ENCODE peak calls at places on chromosomes 16 and 17, in five cellular contexts. N, V, B, I and M are unnamed samples.

GRCh38 chr17:21295036-21295952 is 10.8 kb downstream of the MAP2K3 start:
- DNase-seq in N (no peak), V (peak; percentile 41), B (no peak), I (no peak), M (no peak)

GRCh38 chr17:49459401-49459984 is 35.6 kb upstream of the NGFR start:
- DNase-seq in N (no peak), V (no peak), B (no peak), I (no peak), M (no peak)

GRCh38 chr17:8140058-8140412 is 12.2 kb downstream of the PER1 start:
- DNase-seq in N (no peak), V (no peak), B (peak; percentile 6), I (no peak), M (no peak)

GRCh38 chr17:45414997-45415881 is 17.4 kb downstream of the ARHGAP27 start:
- DNase-seq in N (no peak), V (no peak), B (no peak), I (no peak), M (no peak)

GRCh38 chr16:57565461-57565860 is 23.0 kb downstream of the ADGRG5 start:
- DNase-seq in N (no peak), V (no peak), B (no peak), I (no peak), M (no peak)

GRCh38 chr17:43694081-43694870 is 32.6 kb upstream of the MEOX1 start:
- DNase-seq in N (peak; percentile 80), V (peak; percentile 77), B (peak; percentile 69), I (peak; percentile 68), M (peak; percentile 92)

GRCh38 chr16:4273858-4274291 is 1.1 kb upstream of the TFAP4 start:
- DNase-seq in N (peak; percentile 61), V (peak; percentile 25), B (peak; percentile 28), I (peak; percentile 48), M (peak; percentile 33)

GRCh38 chr17:59830007-59830630 is 62.6 kb downstream of the TUBD1 start:
- DNase-seq in N (peak; percentile 73), V (peak; percentile 82), B (no peak), I (no peak), M (no peak)

GRCh38 chr17:40099627-40100418 is 566 bp downstream of the NR1D1 start:
- DNase-seq in N (peak; percentile 29), V (no peak), B (peak; percentile 17), I (no peak), M (no peak)

GRCh38 chr16:1612320-1613111 is at the start of gene CRAMP1:
- DNase-seq in N (peak; percentile 20), V (no peak), B (no peak), I (peak; percentile 14), M (no peak)

GRCh38 chr16:81866820-81867440 is 87.8 kb downstream of the PLCG2 start:
- DNase-seq in N (no peak), V (no peak), B (no peak), I (no peak), M (no peak)

GRCh38 chr17:43471801-43472200 is 12.0 kb upstream of the DHX8 start:
- DNase-seq in N (peak; percentile 31), V (no peak), B (no peak), I (no peak), M (no peak)

GRCh38 chr17:42422958-42423712 is at the start of gene CAVIN1:
- DNase-seq in N (peak; percentile 99), V (peak; percentile 97), B (no peak), I (peak; percentile 24), M (no peak)